ENCODE peak calls at places on chromosomes 13 and 19, in seven cellular contexts. Z is CD8-positive, alpha-beta T cell; R is mucosa of descending colon; N is PC-3; V is neural crest cell; K is breast epithelium; Q is adrenal gland. W is an unnamed sample.

GRCh38 chr19:5101871-5102270 is 133.0 kb downstream of the KDM4B start:
- DNase-seq in Z (no peak), R (no peak), N (no peak), V (no peak), K (no peak), Q (no peak), W (no peak)

GRCh38 chr13:102688306-102688973 is 6.4 kb downstream of the METTL21C start:
- DNase-seq in Z (no peak), R (no peak), N (no peak), V (no peak), K (no peak), Q (no peak), W (no peak)

GRCh38 chr13:80001510-80001842 is 339.4 kb downstream of the SPRY2 start:
- DNase-seq in Z (no peak), R (no peak), N (no peak), V (no peak), K (no peak), Q (no peak), W (no peak)

GRCh38 chr13:112724788-112725345 is 35.0 kb downstream of the ATP11A start:
- DNase-seq in Z (no peak), R (no peak), N (peak), V (no peak), K (no peak), Q (no peak), W (no peak)

GRCh38 chr13:41587490-41587889 is 130.1 kb downstream of the RGCC start:
- DNase-seq in Z (no peak), R (no peak), N (no peak), V (no peak), K (no peak), Q (no peak), W (no peak)

GRCh38 chr13:74270018-74270417 is 135.8 kb upstream of the KLF12 start:
- DNase-seq in Z (no peak), R (no peak), N (peak), V (no peak), K (no peak), Q (no peak), W (no peak)

GRCh38 chr19:47377801-47378200 is 28.7 kb downstream of the DHX34 start:
- DNase-seq in Z (no peak), R (no peak), N (no peak), V (no peak), K (no peak), Q (no peak), W (no peak)

GRCh38 chr13:80141114-80141849 is 199.6 kb downstream of the SPRY2 start:
- DNase-seq in Z (no peak), R (no peak), N (no peak), V (no peak), K (peak), Q (peak), W (no peak)

GRCh38 chr19:10027158-10027997 is 14.1 kb downstream of the RDH8 start:
- DNase-seq in Z (peak), R (peak), N (peak), V (peak), K (peak), Q (peak), W (peak)

GRCh38 chr19:34818270-34818669 is 45.3 kb upstream of the ZNF599 start:
- DNase-seq in Z (no peak), R (no peak), N (no peak), V (no peak), K (no peak), Q (no peak), W (no peak)

GRCh38 chr19:54390942-54391577 is 24.2 kb upstream of the TTYH1 start:
- DNase-seq in Z (peak), R (no peak), N (peak), V (peak), K (no peak), Q (peak), W (peak)

GRCh38 chr13:43880930-43881329 is 1.2 kb downstream of the LACC1 start:
- DNase-seq in Z (no peak), R (no peak), N (no peak), V (no peak), K (no peak), Q (peak), W (no peak)

GRCh38 chr19:15280915-15281683 is 48.9 kb upstream of the EPHX3 start:
- DNase-seq in Z (no peak), R (peak), N (peak), V (no peak), K (peak), Q (peak), W (no peak)

GRCh38 chr13:34943675-34944634 is 1.9 kb downstream of the NBEA start:
- DNase-seq in Z (no peak), R (no peak), N (peak), V (no peak), K (no peak), Q (no peak), W (no peak)

GRCh38 chr13:42354246-42355117 is 82.5 kb downstream of the AKAP11 start:
- DNase-seq in Z (no peak), R (no peak), N (peak), V (no peak), K (no peak), Q (no peak), W (no peak)

GRCh38 chr19:40799558-40800338 is 757 bp downstream of the EGLN2 start:
- DNase-seq in Z (no peak), R (peak), N (no peak), V (peak), K (no peak), Q (peak), W (peak)

GRCh38 chr13:32940601-32941000 is 75.6 kb upstream of the KL start:
- DNase-seq in Z (no peak), R (no peak), N (no peak), V (no peak), K (no peak), Q (peak), W (no peak)

GRCh38 chr13:92717857-92718256 is 508.8 kb upstream of the GPC6 start:
- DNase-seq in Z (no peak), R (no peak), N (no peak), V (no peak), K (no peak), Q (no peak), W (no peak)

GRCh38 chr13:26721251-26721939 is 39.2 kb downstream of the GPR12 start:
- DNase-seq in Z (no peak), R (peak), N (no peak), V (no peak), K (no peak), Q (no peak), W (no peak)

GRCh38 chr19:13817615-13818371 is 22.6 kb downstream of the ZSWIM4 start:
- DNase-seq in Z (no peak), R (peak), N (no peak), V (peak), K (no peak), Q (no peak), W (peak)

GRCh38 chr13:83414393-83414792 is 467.9 kb downstream of the SLITRK1 start:
- DNase-seq in Z (no peak), R (no peak), N (no peak), V (no peak), K (no peak), Q (no peak), W (no peak)

GRCh38 chr19:12202250-12202649 is 39.4 kb downstream of the ZNF136 start:
- DNase-seq in Z (peak), R (no peak), N (no peak), V (no peak), K (no peak), Q (no peak), W (no peak)

GRCh38 chr19:41319500-41320184 is 9.7 kb downstream of the CCDC97 start:
- DNase-seq in Z (no peak), R (peak), N (no peak), V (no peak), K (no peak), Q (no peak), W (no peak)

GRCh38 chr13:68048802-68049359 is 818.7 kb upstream of the PCDH9 start:
- DNase-seq in Z (no peak), R (no peak), N (no peak), V (no peak), K (no peak), Q (no peak), W (no peak)

GRCh38 chr19:53519431-53519830 is 18.5 kb upstream of the ZNF331 start:
- DNase-seq in Z (no peak), R (no peak), N (no peak), V (no peak), K (no peak), Q (peak), W (no peak)

GRCh38 chr19:6887326-6887725 is at the start of gene ADGRE1:
- DNase-seq in Z (no peak), R (no peak), N (no peak), V (no peak), K (no peak), Q (peak), W (no peak)

GRCh38 chr19:13906525-13906904 is 514 bp downstream of the CC2D1A start:
- DNase-seq in Z (no peak), R (peak), N (peak), V (no peak), K (no peak), Q (no peak), W (no peak)

GRCh38 chr19:33279430-33280350 is 22.6 kb downstream of the CEBPA start:
- DNase-seq in Z (no peak), R (peak), N (no peak), V (no peak), K (no peak), Q (no peak), W (no peak)

GRCh38 chr13:31046711-31047279 is 114.3 kb downstream of the TEX26 start:
- DNase-seq in Z (no peak), R (no peak), N (no peak), V (no peak), K (no peak), Q (no peak), W (no peak)

GRCh38 chr13:61406275-61406674 is 9.4 kb downstream of the PCDH20 start:
- DNase-seq in Z (no peak), R (no peak), N (no peak), V (no peak), K (no peak), Q (no peak), W (no peak)

GRCh38 chr13:59447846-59448620 is 715.7 kb downstream of the DIAPH3 start:
- DNase-seq in Z (no peak), R (no peak), N (no peak), V (no peak), K (no peak), Q (no peak), W (no peak)

GRCh38 chr19:7254590-7254989 is 39.6 kb downstream of the INSR start:
- DNase-seq in Z (no peak), R (no peak), N (no peak), V (no peak), K (peak), Q (peak), W (peak)

GRCh38 chr19:49875801-49876421 is 1.2 kb downstream of the AKT1S1 start:
- DNase-seq in Z (peak), R (peak), N (peak), V (peak), K (no peak), Q (peak), W (peak)

GRCh38 chr13:46197299-46197975 is 14.3 kb upstream of the LRRC63 start:
- DNase-seq in Z (no peak), R (no peak), N (peak), V (no peak), K (no peak), Q (no peak), W (no peak)

GRCh38 chr13:107881362-107881761 is 334.0 kb downstream of the LIG4 start:
- DNase-seq in Z (no peak), R (no peak), N (peak), V (no peak), K (no peak), Q (no peak), W (no peak)

GRCh38 chr13:44153536-44153935 is 220.1 kb upstream of the SERP2 start:
- DNase-seq in Z (no peak), R (no peak), N (no peak), V (no peak), K (no peak), Q (no peak), W (no peak)

GRCh38 chr13:99307648-99308339 is 595 bp upstream of the GPR183 start:
- DNase-seq in Z (no peak), R (no peak), N (peak), V (no peak), K (no peak), Q (no peak), W (no peak)

GRCh38 chr19:18206018-18206417 is 2.2 kb upstream of the RAB3A start:
- DNase-seq in Z (no peak), R (no peak), N (no peak), V (no peak), K (no peak), Q (no peak), W (no peak)

GRCh38 chr19:18211683-18212082 is 7.8 kb upstream of the RAB3A start:
- DNase-seq in Z (no peak), R (no peak), N (no peak), V (no peak), K (no peak), Q (no peak), W (no peak)

GRCh38 chr19:18204394-18205179 is 745 bp upstream of the RAB3A start:
- DNase-seq in Z (no peak), R (no peak), N (no peak), V (peak), K (no peak), Q (peak), W (peak)

GRCh38 chr19:18205180-18205915 is 1.5 kb upstream of the RAB3A start:
- DNase-seq in Z (no peak), R (peak), N (peak), V (peak), K (peak), Q (peak), W (peak)

DNA sequence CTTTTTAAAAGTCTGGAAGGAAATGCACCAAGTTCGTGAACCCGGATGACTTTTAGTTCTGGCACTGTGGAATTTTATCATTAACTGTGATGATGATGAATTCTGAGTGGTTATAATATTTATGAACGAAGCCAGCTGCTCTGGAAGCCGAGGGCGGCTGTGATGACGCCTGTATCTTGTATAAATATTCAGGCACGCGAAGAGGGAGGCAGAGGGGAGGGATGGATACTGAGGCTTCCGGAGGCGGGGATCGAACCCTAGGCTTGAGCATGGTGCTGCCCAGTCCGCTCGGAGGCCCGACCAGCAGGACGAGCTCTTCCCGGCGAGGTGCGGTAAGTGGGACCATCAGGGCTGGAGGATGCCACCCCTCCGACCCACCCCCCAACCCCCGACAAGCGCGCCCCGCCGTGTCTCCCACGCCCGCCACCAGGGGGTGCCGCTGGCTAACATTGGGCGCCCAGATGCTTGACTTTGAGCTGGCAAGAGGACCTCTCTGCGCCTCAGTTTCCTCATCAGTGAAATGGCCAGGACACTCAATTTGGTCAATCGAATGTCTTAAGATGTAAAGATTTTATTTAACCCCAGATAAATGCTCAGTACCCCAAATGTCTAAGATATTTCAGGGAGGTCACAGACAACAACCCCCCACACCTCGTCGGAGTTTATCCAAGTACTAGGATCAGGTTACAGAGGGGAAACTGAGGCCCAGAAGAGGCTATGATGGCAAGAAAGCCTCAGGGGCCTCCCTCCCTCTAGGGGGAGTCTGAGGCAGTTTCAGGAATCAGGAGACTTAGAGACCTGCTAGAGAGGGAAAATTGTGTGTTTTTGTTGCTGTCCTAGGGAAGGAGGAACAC is 4.5 kb upstream of the RAB3A start:
- DNase-seq in Z (no peak), R (no peak), N (peak), V (no peak), K (no peak), Q (peak), W (peak)
- TF ChIP-seq CTCF in Z (peak), R (peak), N (peak), V (peak), K (no peak), Q (peak), W (peak)

GRCh38 chr13:53562419-53562818 is 533.8 kb downstream of the OLFM4 start:
- DNase-seq in Z (no peak), R (no peak), N (no peak), V (no peak), K (no peak), Q (no peak), W (no peak)
- TF ChIP-seq CTCF in Z (no peak), R (no peak), N (no peak), V (no peak), K (no peak), Q (no peak), W (no peak)

GRCh38 chr13:113819731-113820715 is 43.9 kb downstream of the GAS6 start:
- DNase-seq in Z (no peak), R (no peak), N (no peak), V (no peak), K (no peak), Q (no peak), W (no peak)

GRCh38 chr13:113822266-113822665 is 41.6 kb downstream of the GAS6 start:
- DNase-seq in Z (no peak), R (no peak), N (no peak), V (no peak), K (no peak), Q (no peak), W (no peak)

GRCh38 chr13:113821847-113822246 is 42.0 kb downstream of the GAS6 start:
- DNase-seq in Z (no peak), R (no peak), N (no peak), V (no peak), K (no peak), Q (no peak), W (no peak)

GRCh38 chr13:113819341-113819730 is 44.5 kb downstream of the GAS6 start:
- DNase-seq in Z (no peak), R (no peak), N (no peak), V (no peak), K (no peak), Q (no peak), W (no peak)

DNA sequence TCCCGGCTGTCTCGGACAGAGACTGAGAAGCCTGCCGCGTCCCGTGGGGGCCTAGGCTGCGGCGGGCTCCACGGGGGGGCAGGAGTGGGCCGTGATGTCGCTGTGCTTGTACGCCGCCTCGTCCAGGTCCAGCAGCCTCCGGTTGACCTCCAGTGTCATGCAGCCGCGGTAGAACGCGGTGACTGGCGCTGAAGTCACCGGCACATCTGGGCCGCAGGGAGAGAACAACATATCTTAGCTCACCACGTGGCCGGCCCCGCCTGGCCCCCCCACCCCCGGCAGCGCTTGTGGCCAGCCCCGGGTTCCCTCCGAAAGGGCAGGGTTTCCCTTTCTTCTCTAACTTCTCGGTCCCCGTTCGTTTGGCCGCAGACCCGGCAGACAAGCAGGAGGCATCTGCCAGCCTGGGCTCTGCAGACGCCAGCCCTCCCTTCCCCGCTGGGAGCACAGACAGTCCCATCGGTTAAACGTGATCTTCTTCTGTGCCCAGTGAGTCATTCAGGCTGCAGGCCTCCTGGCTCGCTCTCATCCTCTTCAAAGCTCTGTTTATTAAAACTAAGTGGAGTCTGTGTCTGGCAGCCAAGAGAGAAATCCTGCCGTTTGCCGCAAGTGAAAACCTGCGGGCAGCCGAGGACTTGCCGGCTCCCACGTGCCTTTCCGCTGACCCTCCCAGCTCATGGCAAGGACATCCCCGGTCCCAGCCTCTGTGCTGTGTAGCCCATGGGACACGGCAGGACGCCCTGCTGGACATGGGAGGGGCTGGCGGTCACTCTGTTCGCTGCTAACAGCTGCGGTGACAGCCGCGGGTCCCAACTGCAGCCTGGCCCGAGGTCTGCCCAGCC is 42.8 kb downstream of the GAS6 start:
- DNase-seq in Z (no peak), R (peak), N (peak), V (no peak), K (peak), Q (peak), W (peak)
- TF ChIP-seq CTCF in Z (no peak), R (no peak), N (peak), V (no peak), K (no peak), Q (peak), W (no peak)

GRCh38 chr13:76505437-76505836 is 380.8 kb downstream of the KCTD12 start:
- DNase-seq in Z (no peak), R (no peak), N (no peak), V (no peak), K (no peak), Q (no peak), W (no peak)

GRCh38 chr13:76503756-76504155 is 382.4 kb downstream of the KCTD12 start:
- DNase-seq in Z (no peak), R (no peak), N (no peak), V (no peak), K (no peak), Q (no peak), W (no peak)

GRCh38 chr13:76500894-76501293 is 385.3 kb downstream of the KCTD12 start:
- DNase-seq in Z (no peak), R (no peak), N (no peak), V (no peak), K (no peak), Q (no peak), W (no peak)
- TF ChIP-seq CTCF in Z (no peak), R (no peak), N (no peak), V (no peak), K (no peak), Q (no peak), W (no peak)

GRCh38 chr13:47603365-47603764 is 397.7 kb downstream of the SUCLA2 start:
- DNase-seq in Z (no peak), R (no peak), N (no peak), V (no peak), K (no peak), Q (no peak), W (no peak)

GRCh38 chr13:47594833-47595232 is 406.2 kb downstream of the SUCLA2 start:
- DNase-seq in Z (no peak), R (no peak), N (peak), V (no peak), K (no peak), Q (no peak), W (no peak)

DNA sequence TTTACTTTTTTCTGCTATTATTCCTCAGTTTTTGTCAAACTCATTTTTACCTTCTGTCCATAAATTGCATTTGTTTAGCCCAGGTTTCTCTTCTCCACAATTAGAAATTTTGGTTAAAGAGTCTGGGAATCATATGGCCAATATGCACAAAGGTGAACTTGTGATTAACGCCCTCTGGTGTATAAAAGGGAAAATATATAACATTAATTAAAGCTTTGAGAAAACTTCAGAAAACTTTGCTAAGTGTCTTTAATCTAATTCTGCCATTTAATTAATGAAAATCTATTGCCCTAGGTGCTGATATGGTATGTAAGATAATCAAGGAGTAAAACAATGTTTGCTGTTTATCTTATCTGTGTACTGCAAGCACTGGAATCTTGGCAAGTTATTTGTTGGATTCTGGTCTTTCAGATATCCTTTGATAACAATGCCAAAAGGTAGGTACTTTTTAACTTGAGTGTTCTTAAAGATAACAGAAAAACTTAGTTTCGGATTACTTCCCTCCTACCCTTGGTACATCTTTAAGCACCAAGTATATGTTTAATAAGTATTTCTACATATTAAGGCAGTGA is 402.6 kb downstream of the SUCLA2 start:
- DNase-seq in Z (no peak), R (no peak), N (peak), V (no peak), K (no peak), Q (no peak), W (no peak)
- TF ChIP-seq CTCF in Z (no peak), R (no peak), N (peak), V (peak), K (peak), Q (no peak), W (no peak)

W was measured in nephron progenitor cell.